ENCODE peak calls at places on chromosome 2, in ten cellular contexts. Z, X, H, F, R, Q, U, S, A and P are unnamed samples.

GRCh38 chr2:1053781-1054180 is 103.1 kb downstream of the SNTG2 start:
- DNase-seq in Z (no peak), X (no peak), H (no peak), F (no peak), R (no peak), Q (no peak), U (no peak), S (no peak), A (no peak), P (no peak)

GRCh38 chr2:118521272-118521671 is 326.2 kb downstream of the EN1 start:
- DNase-seq in Z (no peak), X (no peak), H (no peak), F (no peak), R (no peak), Q (no peak), U (no peak), S (no peak), A (no peak), P (no peak)

GRCh38 chr2:211455225-211455841 is 898.9 kb downstream of the CPS1 start:
- DNase-seq in Z (peak; percentile 11), X (peak; percentile 2), H (peak; percentile 78), F (peak; percentile 14), R (no peak), Q (peak; percentile 61), U (no peak), S (peak; percentile 44), A (peak; percentile 61), P (no peak)

GRCh38 chr2:8219631-8220393 is 462.0 kb upstream of the ID2 start:
- DNase-seq in Z (no peak), X (no peak), H (no peak), F (no peak), R (peak; percentile 93), Q (no peak), U (peak; percentile 87), S (no peak), A (no peak), P (no peak)

GRCh38 chr2:54206596-54206995 is 49.4 kb downstream of the TSPYL6 start:
- DNase-seq in Z (no peak), X (no peak), H (peak; percentile 68), F (peak; percentile 63), R (no peak), Q (no peak), U (no peak), S (no peak), A (peak; percentile 28), P (no peak)

GRCh38 chr2:226687641-226688253 is 111.9 kb downstream of the IRS1 start:
- DNase-seq in Z (no peak), X (no peak), H (peak; percentile 9), F (no peak), R (no peak), Q (no peak), U (no peak), S (no peak), A (no peak), P (no peak)

GRCh38 chr2:216366777-216367465 is 5.4 kb downstream of the MARCHF4 start:
- DNase-seq in Z (no peak), X (no peak), H (peak; percentile 11), F (no peak), R (no peak), Q (no peak), U (no peak), S (no peak), A (no peak), P (no peak)

GRCh38 chr2:240403358-240404104 is 31.9 kb upstream of the GPC1 start:
- DNase-seq in Z (peak; percentile 2), X (no peak), H (no peak), F (no peak), R (peak; percentile 31), Q (no peak), U (no peak), S (no peak), A (no peak), P (no peak)

GRCh38 chr2:126657636-126658315 is 1.8 kb downstream of the GYPC start:
- DNase-seq in Z (peak; percentile 79), X (peak; percentile 87), H (peak; percentile 52), F (peak; percentile 90), R (peak; percentile 95), Q (peak; percentile 97), U (peak; percentile 94), S (peak; percentile 73), A (peak; percentile 45), P (peak; percentile 84)

GRCh38 chr2:64866797-64867196 is 122.4 kb upstream of the SLC1A4 start:
- DNase-seq in Z (no peak), X (no peak), H (peak; percentile 69), F (no peak), R (no peak), Q (no peak), U (no peak), S (peak; percentile 45), A (no peak), P (no peak)

GRCh38 chr2:10336283-10336682 is 33.6 kb downstream of the HPCAL1 start:
- DNase-seq in Z (no peak), X (no peak), H (peak; percentile 89), F (no peak), R (no peak), Q (no peak), U (no peak), S (no peak), A (no peak), P (no peak)

GRCh38 chr2:228798931-228799588 is 472.0 kb downstream of the PID1 start:
- DNase-seq in Z (no peak), X (no peak), H (no peak), F (no peak), R (no peak), Q (no peak), U (no peak), S (no peak), A (no peak), P (no peak)

GRCh38 chr2:119259296-119259860 is 35.7 kb downstream of the STEAP3 start:
- DNase-seq in Z (no peak), X (no peak), H (no peak), F (no peak), R (no peak), Q (peak; percentile 69), U (no peak), S (no peak), A (no peak), P (no peak)

GRCh38 chr2:107569496-107569895 is 257.2 kb upstream of the RGPD4 start:
- DNase-seq in Z (no peak), X (no peak), H (no peak), F (no peak), R (no peak), Q (no peak), U (no peak), S (no peak), A (no peak), P (no peak)

GRCh38 chr2:72115361-72116080 is 32.1 kb downstream of the CYP26B1 start:
- DNase-seq in Z (no peak), X (no peak), H (peak; percentile 99), F (no peak), R (peak; percentile 88), Q (peak; percentile 96), U (peak; percentile 62), S (no peak), A (peak; percentile 96), P (peak; percentile 52)

GRCh38 chr2:237440819-237441281 is 26.9 kb upstream of the COL6A3 start:
- DNase-seq in Z (peak; percentile 61), X (peak; percentile 82), H (no peak), F (no peak), R (no peak), Q (no peak), U (no peak), S (no peak), A (no peak), P (no peak)

GRCh38 chr2:69975853-69976462 is 14.5 kb upstream of the ASPRV1 start:
- DNase-seq in Z (no peak), X (no peak), H (no peak), F (no peak), R (no peak), Q (peak; percentile 40), U (peak; percentile 48), S (no peak), A (no peak), P (peak; percentile 61)